ENCODE peak calls at places on chromosomes 2 and 18, in six cellular contexts. K, B, D, T, W and S are unnamed samples.

GRCh38 chr2:101998556-101999121 is 6.9 kb downstream of the IL1R2 start:
- DNase-seq in K (no peak), B (no peak), D (no peak), T (no peak), W (no peak), S (no peak)

GRCh38 chr18:741931-742512 is 29.6 kb upstream of the ENOSF1 start:
- DNase-seq in K (peak; percentile 57), B (peak; percentile 15), D (no peak), T (peak; percentile 49), W (no peak), S (no peak)

GRCh38 chr18:40124107-40124506 is 1830.9 kb upstream of the PIK3C3 start:
- DNase-seq in K (no peak), B (peak; percentile 2), D (no peak), T (no peak), W (no peak), S (no peak)

GRCh38 chr2:275457-275856 is 10.7 kb downstream of the ACP1 start:
- DNase-seq in K (no peak), B (no peak), D (no peak), T (no peak), W (no peak), S (no peak)

GRCh38 chr2:26344581-26345283 is 1.2 kb upstream of the SELENOI start:
- DNase-seq in K (no peak), B (no peak), D (no peak), T (no peak), W (no peak), S (no peak)

GRCh38 chr2:43269706-43270105 is 43.3 kb upstream of the ZFP36L2 start:
- DNase-seq in K (peak; percentile 88), B (no peak), D (no peak), T (no peak), W (no peak), S (no peak)

GRCh38 chr18:28903366-28903765 is 726.4 kb upstream of the CDH2 start:
- DNase-seq in K (peak; percentile 45), B (no peak), D (no peak), T (no peak), W (no peak), S (no peak)

GRCh38 chr2:9226458-9227380 is 20.1 kb downstream of the ASAP2 start:
- DNase-seq in K (no peak), B (no peak), D (no peak), T (no peak), W (no peak), S (no peak)

GRCh38 chr2:43307046-43307445 is 80.6 kb upstream of the ZFP36L2 start:
- DNase-seq in K (no peak), B (no peak), D (no peak), T (no peak), W (no peak), S (no peak)

GRCh38 chr2:114545052-114545451 is 102.6 kb downstream of the DPP10 start:
- DNase-seq in K (no peak), B (no peak), D (no peak), T (no peak), W (no peak), S (no peak)

GRCh38 chr18:22846088-22846683 is 86.9 kb upstream of the RBBP8 start:
- DNase-seq in K (peak; percentile 22), B (no peak), D (no peak), T (peak; percentile 45), W (no peak), S (no peak)

GRCh38 chr18:7174359-7175107 is 56.4 kb upstream of the LRRC30 start:
- DNase-seq in K (no peak), B (no peak), D (no peak), T (no peak), W (no peak), S (no peak)

GRCh38 chr18:6368017-6368416 is 46.7 kb downstream of the L3MBTL4 start:
- DNase-seq in K (no peak), B (no peak), D (no peak), T (no peak), W (no peak), S (no peak)

GRCh38 chr2:30505500-30506180 is 58.6 kb downstream of the LCLAT1 start:
- DNase-seq in K (no peak), B (no peak), D (no peak), T (no peak), W (no peak), S (no peak)

GRCh38 chr2:238045575-238045974 is 15.2 kb upstream of the SCLY start:
- DNase-seq in K (no peak), B (no peak), D (no peak), T (no peak), W (no peak), S (no peak)

GRCh38 chr2:10294077-10294476 is 8.6 kb upstream of the HPCAL1 start:
- DNase-seq in K (no peak), B (no peak), D (no peak), T (no peak), W (no peak), S (no peak)

GRCh38 chr2:55151721-55152433 is 80.2 kb downstream of the CLHC1 start:
- DNase-seq in K (no peak), B (no peak), D (no peak), T (no peak), W (no peak), S (no peak)

GRCh38 chr2:174522553-174522952 is 35.7 kb upstream of the GPR155 start:
- DNase-seq in K (peak; percentile 12), B (no peak), D (no peak), T (no peak), W (no peak), S (no peak)